ENCODE peak calls at places on chromosomes 12 and 14, in four cellular contexts. M, V, O and J are unnamed samples.

GRCh38 chr12:70606001-70606400 is 31.2 kb downstream of the PTPRB start:
- DNase-seq in M (no peak), V (no peak), O (no peak), J (no peak)

GRCh38 chr12:104733717-104734175 is 224.3 kb downstream of the SLC41A2 start:
- DNase-seq in M (no peak), V (no peak), O (no peak), J (peak; percentile 50)

GRCh38 chr14:99790978-99791376 is 2.2 kb upstream of the EML1 start:
- DNase-seq in M (no peak), V (no peak), O (no peak), J (peak; percentile 74)

GRCh38 chr12:32918890-32919791 is 22.6 kb upstream of the PKP2 start:
- DNase-seq in M (no peak), V (peak; percentile 28), O (no peak), J (no peak)

GRCh38 chr12:104488383-104488782 is 31.6 kb downstream of the CHST11 start:
- DNase-seq in M (no peak), V (no peak), O (no peak), J (no peak)

GRCh38 chr14:79764288-79764687 is 447.0 kb downstream of the DIO2 start:
- DNase-seq in M (no peak), V (no peak), O (no peak), J (no peak)

GRCh38 chr14:24141030-24141880 is at the start of gene EMC9:
- DNase-seq in M (peak; percentile 100), V (peak; percentile 100), O (peak; percentile 100), J (peak; percentile 97)

GRCh38 chr12:116955382-116956021 is 44.8 kb downstream of the FBXW8 start:
- DNase-seq in M (no peak), V (no peak), O (no peak), J (peak; percentile 92)

GRCh38 chr14:96895658-96896271 is 98.6 kb downstream of the VRK1 start:
- DNase-seq in M (no peak), V (no peak), O (no peak), J (no peak)

GRCh38 chr12:114636723-114637480 is 47.1 kb downstream of the TBX3 start:
- DNase-seq in M (no peak), V (no peak), O (no peak), J (no peak)

GRCh38 chr12:4900327-4900726 is 9.4 kb upstream of the KCNA1 start:
- DNase-seq in M (no peak), V (no peak), O (no peak), J (no peak)

GRCh38 chr14:40682131-40682913 is 924.4 kb upstream of the LRFN5 start:
- DNase-seq in M (no peak), V (no peak), O (no peak), J (no peak)

GRCh38 chr14:103624860-103625259 is 4.2 kb upstream of the KLC1 start:
- DNase-seq in M (peak; percentile 48), V (peak; percentile 33), O (peak; percentile 93), J (peak; percentile 79)

GRCh38 chr12:60819794-60820193 is 1224.0 kb downstream of the SLC16A7 start:
- DNase-seq in M (no peak), V (no peak), O (no peak), J (no peak)

GRCh38 chr14:91369628-91370445 is 47.8 kb downstream of the CCDC88C start:
- DNase-seq in M (no peak), V (no peak), O (no peak), J (no peak)

DNA sequence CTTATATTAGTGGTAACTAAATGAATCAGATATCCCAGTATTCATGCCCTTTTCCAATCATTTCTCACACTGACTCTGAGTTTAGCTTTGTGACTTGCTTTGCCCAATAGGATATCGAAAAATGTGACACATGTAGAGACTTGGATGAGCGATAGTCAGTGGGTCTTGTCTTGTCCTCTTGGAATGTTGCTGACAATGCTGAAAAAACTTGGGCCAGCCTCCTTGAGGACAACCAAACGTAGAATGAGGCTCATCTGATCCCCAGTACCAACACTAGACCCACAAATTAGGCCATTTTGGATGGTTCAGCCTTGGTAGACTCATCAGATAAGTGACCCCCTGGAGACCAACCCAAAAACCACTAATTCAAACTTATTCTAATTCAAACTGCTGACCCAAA is 351.0 kb downstream of the GRIN2B start:
- DNase-seq in M (no peak), V (no peak), O (no peak), J (no peak)
- H3K4me1 ChIP-seq in M (no peaks in the 10 kb centered on the region), V (no peaks in the 10 kb centered on the region), O (no peaks in the 10 kb centered on the region), J (no peaks in the 10 kb centered on the region)

GRCh38 chr12:26128180-26128579 is 3.3 kb upstream of the BHLHE41 start:
- DNase-seq in M (no peak), V (no peak), O (no peak), J (no peak)

GRCh38 chr12:26125451-26126339 is 858 bp upstream of the BHLHE41 start:
- DNase-seq in M (peak; percentile 80), V (peak; percentile 77), O (peak; percentile 85), J (peak; percentile 69)

GRCh38 chr12:26127404-26127803 is 2.6 kb upstream of the BHLHE41 start:
- DNase-seq in M (no peak), V (no peak), O (no peak), J (no peak)

GRCh38 chr12:26124491-26125450 is at the start of gene BHLHE41:
- DNase-seq in M (peak; percentile 85), V (peak; percentile 82), O (peak; percentile 82), J (peak; percentile 93)

GRCh38 chr12:26126340-26127284 is 1.8 kb upstream of the BHLHE41 start:
- DNase-seq in M (peak; percentile 78), V (peak; percentile 84), O (peak; percentile 89), J (peak; percentile 96)
- TF ChIP-seq POLR2A in M (no peak), V (peak; percentile 13), O (no peak), J (peak; percentile 65)

GRCh38 chr12:101924647-101925046 is 47.3 kb downstream of the DRAM1 start:
- DNase-seq in M (no peak), V (peak; percentile 47), O (no peak), J (no peak)
- H3K4me1 ChIP-seq in M (no peaks in the 10 kb centered on the region), V (peaks cover 3% of the 10 kb centered on the region), O (no peaks in the 10 kb centered on the region), J (peaks cover 12% of the 10 kb centered on the region)

DNA sequence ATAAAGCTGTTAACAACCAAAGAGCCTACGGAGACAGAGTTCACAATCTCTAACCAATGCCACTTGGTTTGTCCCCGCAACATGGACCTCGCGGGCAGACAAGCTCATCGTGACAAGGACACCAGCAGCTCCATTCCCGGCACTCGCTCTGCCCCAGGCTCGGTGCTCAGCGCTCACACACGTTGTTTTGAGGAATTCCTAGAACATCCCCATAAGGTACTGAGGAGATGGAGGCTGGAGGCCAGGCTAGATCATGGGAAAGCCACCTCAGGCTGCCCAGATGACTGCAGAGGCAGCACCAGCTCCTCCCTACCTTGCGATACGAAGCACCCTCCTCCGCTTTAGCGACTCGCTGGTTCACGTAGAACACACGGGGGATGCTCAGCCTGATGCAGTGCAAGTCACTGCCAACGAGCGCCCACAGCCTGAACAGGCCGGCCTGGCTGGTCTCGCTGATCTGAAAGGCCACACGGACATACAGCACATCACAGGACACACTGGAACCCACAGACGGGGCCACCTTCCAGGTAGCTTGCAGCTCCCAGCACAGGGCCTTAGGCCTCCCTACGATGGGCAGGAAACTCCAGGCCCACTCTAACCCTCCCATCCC is 30.1 kb downstream of the P2RX2 start:
- DNase-seq in M (no peak), V (no peak), O (no peak), J (no peak)
- TF ChIP-seq POLR2A in M (no peak), V (no peak), O (no peak), J (no peak)

GRCh38 chr12:6333566-6333965 is 8.3 kb downstream of the TNFRSF1A start:
- DNase-seq in M (no peak), V (no peak), O (peak; percentile 74), J (no peak)
- H3K4me1 ChIP-seq in M (no peaks in the 10 kb centered on the region), V (peaks cover 26% of the 10 kb centered on the region), O (peaks cover 72% of the 10 kb centered on the region), J (peaks cover 83% of the 10 kb centered on the region)

DNA sequence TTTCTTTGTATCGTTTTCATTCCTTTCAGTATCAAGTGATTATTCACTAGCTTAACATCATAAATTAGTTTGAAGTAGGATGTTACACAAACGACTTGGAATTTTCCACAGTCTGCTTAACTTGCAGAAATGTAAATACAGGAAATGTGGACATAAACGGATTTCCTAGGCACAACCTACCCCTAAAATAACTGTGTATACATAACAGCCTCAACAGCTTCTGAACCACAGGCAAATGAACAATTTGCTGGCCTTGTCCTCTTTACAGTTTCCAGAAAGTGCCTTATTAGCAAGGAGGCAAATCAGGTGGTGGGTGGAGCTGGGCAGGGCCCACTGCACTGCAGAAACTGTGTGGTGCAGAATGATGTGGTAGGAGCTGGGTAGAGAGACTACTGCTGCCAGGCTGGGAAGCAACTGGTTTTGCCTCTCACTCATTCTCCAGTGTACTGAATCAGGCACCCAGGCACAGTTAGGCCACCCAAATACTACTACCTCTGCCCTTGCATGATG is 14.1 kb downstream of the DRAM1 start:
- DNase-seq in M (peak; percentile 34), V (no peak), O (no peak), J (peak; percentile 89)
- TF ChIP-seq POLR2A in M (no peak), V (no peak), O (no peak), J (no peak)

DNA sequence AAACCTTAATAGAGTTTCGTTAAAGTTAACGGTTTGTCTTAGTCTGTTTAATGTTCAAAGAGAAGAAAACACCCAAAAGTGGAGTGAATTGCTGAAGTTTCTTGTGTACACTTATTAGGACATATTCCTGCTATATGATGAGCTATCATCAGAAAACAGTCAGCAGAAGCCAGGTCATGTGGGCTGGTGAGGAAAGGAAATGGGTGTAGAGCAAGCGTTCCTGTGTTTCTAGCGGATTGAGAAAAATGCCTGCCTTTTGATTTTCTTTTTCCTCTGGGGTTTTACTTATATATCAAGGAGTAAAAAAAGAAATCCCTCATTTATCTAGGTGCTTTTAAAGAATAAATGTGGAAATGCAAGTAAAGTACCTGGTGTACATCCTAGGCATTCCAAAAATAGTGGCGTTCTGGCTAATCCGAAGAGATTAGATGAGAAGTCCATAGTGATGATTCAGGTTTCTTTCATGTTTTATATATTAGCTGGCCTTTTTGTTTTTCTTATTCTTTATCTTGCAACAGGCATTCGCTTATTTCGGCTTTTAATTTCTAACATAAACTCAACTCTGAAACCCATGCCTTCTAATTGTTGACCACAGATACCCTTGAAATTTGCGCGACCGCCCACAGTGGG is 50.7 kb downstream of the FLRT2 start:
- DNase-seq in M (no peak), V (no peak), O (no peak), J (no peak)
- H3K4me1 ChIP-seq in M (no peaks in the 10 kb centered on the region), V (peaks cover 9% of the 10 kb centered on the region), O (peaks cover 14% of the 10 kb centered on the region), J (no peaks in the 10 kb centered on the region)

GRCh38 chr14:35342160-35343010 is 50.2 kb downstream of the PSMA6 start:
- DNase-seq in M (no peak), V (peak; percentile 50), O (no peak), J (no peak)

GRCh38 chr14:35341454-35342159 is 49.4 kb downstream of the PSMA6 start:
- DNase-seq in M (peak; percentile 60), V (peak; percentile 94), O (peak; percentile 98), J (peak; percentile 90)

GRCh38 chr14:35340616-35341453 is 48.7 kb downstream of the PSMA6 start:
- DNase-seq in M (no peak), V (no peak), O (no peak), J (peak; percentile 18)

GRCh38 chr14:35346738-35347322 is 54.6 kb downstream of the PSMA6 start:
- DNase-seq in M (no peak), V (no peak), O (peak; percentile 44), J (peak; percentile 19)

DNA sequence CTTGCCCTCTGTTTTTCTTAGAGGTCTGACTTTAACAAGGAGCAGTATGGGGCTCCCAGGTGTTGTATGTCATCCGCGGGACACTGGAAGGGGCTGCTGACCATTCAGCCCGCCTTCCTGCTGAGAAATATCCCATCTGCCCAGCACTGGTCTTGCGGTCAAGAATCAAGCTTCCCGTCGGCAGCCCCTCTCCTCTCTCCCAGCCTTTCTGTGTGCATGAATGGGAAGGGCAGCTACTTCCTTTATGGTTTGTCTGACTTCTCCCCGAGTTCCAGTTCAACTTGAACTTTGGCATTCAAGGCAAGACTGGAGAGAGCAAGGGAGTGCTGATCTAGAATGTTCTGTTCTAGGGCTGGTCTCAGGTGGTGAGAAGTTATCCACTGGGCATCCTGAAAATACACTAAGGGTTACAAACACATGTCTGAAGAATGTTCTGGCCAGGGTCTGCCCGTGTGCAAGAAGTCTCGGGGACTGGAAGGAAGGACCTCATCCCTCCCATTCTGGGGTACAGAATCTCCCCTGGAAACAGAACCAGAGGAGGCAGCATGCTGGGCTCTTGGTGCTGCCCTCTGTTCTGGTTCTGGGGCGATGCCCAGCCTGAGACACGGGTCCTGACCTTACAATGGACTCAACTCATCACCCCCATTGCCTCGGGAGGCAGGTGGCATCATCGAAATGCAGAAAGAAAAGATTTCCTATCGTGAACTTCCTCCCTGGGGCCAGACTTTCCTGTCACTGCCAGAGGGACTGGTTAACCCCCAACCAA is 51.7 kb downstream of the PSMA6 start:
- DNase-seq in M (no peak), V (no peak), O (no peak), J (peak; percentile 23)
- TF ChIP-seq POLR2A in M (peak; percentile 71), V (no peak), O (no peak), J (peak; percentile 4)